ENCODE peak calls at places on chromosomes 7 and 10, in six cellular contexts. A is small intestine, V is upper lobe of right lung, L is cardiac muscle cell, T is stomach, U is body of pancreas. M is an unnamed sample.

GRCh38 chr10:80057171-80057570 is 21.3 kb upstream of the TMEM254 start:
- DNase-seq in V (no peak), U (no peak), L (no peak), A (peak; percentile 44), T (no peak), M (no peak)

GRCh38 chr7:26440253-26440992 is 148.8 kb downstream of the SNX10 start:
- DNase-seq in U (no peak), A (no peak), T (no peak), V (no peak), L (no peak), M (no peak)

GRCh38 chr7:43764039-43764789 is 5.7 kb downstream of the BLVRA start:
- DNase-seq in U (peak; percentile 59), L (peak; percentile 43), T (peak; percentile 56), V (peak; percentile 91), A (no peak), M (peak; percentile 21)

GRCh38 chr10:3616880-3617279 is 168.1 kb downstream of the KLF6 start:
- DNase-seq in L (no peak), A (no peak), T (no peak), U (no peak), V (no peak), M (no peak)

GRCh38 chr7:137986252-137987010 is 15.5 kb downstream of the CREB3L2 start:
- DNase-seq in T (peak; percentile 35), L (no peak), U (peak; percentile 27), V (no peak), A (no peak), M (no peak)

GRCh38 chr10:24313233-24313632 is 104.3 kb downstream of the KIAA1217 start:
- DNase-seq in A (no peak), T (no peak), V (no peak), U (peak; percentile 23), L (no peak), M (no peak)

GRCh38 chr10:121851791-121852190 is 76.0 kb downstream of the ATE1 start:
- DNase-seq in U (peak; percentile 56), T (no peak), V (no peak), L (no peak), A (no peak), M (no peak)

GRCh38 chr10:29555746-29556481 is 78.9 kb downstream of the SVIL start:
- DNase-seq in V (no peak), U (no peak), A (no peak), T (no peak), L (peak; percentile 31), M (no peak)

GRCh38 chr10:459743-460142 is 229.7 kb downstream of the DIP2C start:
- DNase-seq in A (no peak), T (no peak), U (no peak), L (no peak), V (no peak), M (no peak)

GRCh38 chr7:113922049-113922448 is 3.2 kb upstream of the PPP1R3A start:
- DNase-seq in V (no peak), T (no peak), L (no peak), A (peak; percentile 88), U (no peak), M (no peak)

GRCh38 chr7:113915991-113916390 is 2.8 kb downstream of the PPP1R3A start:
- DNase-seq in A (no peak), V (no peak), T (no peak), U (no peak), L (no peak), M (no peak)

GRCh38 chr7:113921363-113921762 is 2.6 kb upstream of the PPP1R3A start:
- DNase-seq in T (no peak), A (no peak), L (no peak), U (no peak), V (no peak), M (no peak)

GRCh38 chr7:113917840-113918239 is 969 bp downstream of the PPP1R3A start:
- DNase-seq in U (no peak), L (no peak), T (no peak), V (no peak), A (no peak), M (no peak)

GRCh38 chr7:113918946-113919345 is at the start of gene PPP1R3A:
- DNase-seq in A (no peak), L (peak; percentile 77), U (no peak), T (no peak), V (no peak), M (no peak)
- H3K27ac ChIP-seq in A (no peak within 1 kb of the TSS), L (peak within 1 kb of the TSS; percentile 82), U (no peak within 1 kb of the TSS), T (no peak within 1 kb of the TSS), V (no peak within 1 kb of the TSS), M (no peak within 1 kb of the TSS)

DNA sequence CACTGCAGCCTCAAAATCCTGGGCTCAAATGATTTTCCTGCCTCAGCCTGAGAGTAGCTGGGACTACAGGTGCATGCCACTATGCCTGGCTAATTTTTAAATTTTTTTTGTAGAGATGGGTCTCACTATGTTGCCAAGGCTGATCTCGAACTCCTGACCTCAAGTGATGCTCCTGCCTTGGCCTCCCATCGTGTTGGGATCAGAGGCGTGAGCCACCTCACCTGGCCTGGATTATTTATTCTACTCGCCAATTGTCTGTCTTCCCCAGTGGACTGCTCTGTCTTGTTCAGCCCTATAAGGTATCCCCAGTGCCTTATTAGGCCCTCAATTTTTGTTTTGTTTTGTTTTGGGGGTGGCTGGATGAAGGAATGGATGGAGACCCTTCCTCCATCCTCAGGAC is 672 bp upstream of the DENND10 start:
- DNase-seq in U (no peak), L (no peak), A (no peak), T (no peak), V (no peak), M (no peak)
- H3K4me3 ChIP-seq in U (no peak overlapping the region), L (no peak overlapping the region), A (no peak overlapping the region), T (no peak overlapping the region), V (no peak overlapping the region), M (peak overlapping the region; percentile 21)

GRCh38 chr7:21941570-21942224 is 4.0 kb downstream of the CDCA7L start:
- DNase-seq in A (peak; percentile 65), V (no peak), U (no peak), T (peak; percentile 57), L (no peak), M (no peak)
- H3K4me1 ChIP-seq in A (peaks cover 5% of the 10 kb centered on the region), V (peaks cover 25% of the 10 kb centered on the region), U (peaks cover 25% of the 10 kb centered on the region), T (peaks cover 45% of the 10 kb centered on the region), L (peaks cover 37% of the 10 kb centered on the region), M (peaks cover 38% of the 10 kb centered on the region)

DNA sequence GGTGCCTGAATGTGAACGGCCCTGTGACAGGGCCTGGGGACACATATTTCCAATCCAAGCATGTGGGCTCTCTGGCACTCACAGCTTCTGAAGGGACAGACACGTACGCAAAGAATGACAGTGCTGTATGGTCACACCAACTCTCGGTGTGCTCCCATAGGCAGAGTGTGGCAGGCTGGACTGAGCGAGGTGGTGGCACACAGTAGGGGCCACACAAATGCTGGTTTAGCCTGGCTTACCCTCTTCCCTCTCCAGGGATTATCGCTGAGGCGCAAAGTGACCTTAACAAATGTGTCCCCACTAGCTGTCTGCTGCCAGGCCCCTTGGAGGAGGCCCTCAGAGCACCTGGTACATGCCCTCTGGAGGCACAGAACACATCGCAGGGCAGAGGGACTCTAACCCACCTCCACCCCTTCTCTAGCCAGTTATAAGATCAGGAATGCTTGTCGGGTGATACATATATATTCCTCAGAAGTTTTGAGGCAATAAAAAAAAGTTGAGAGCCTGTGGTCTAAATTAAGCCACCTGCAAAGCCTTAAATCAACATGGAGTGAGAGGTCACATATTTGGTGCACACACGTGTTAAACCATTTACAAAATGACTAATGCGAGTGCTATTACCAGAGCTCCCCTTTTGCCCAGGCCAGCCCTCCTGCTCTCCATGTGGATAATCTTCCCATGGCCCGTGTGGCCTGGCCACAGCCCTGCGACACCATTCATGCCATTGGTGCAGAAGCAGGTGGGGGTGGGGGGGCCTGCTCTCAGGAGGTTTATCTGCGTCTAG is 262.8 kb upstream of the GRB10 start:
- DNase-seq in A (no peak), U (peak; percentile 39), L (no peak), V (no peak), T (no peak), M (no peak)
- H3K27ac ChIP-seq in A (no peak overlapping the region), U (peak overlapping the region; percentile 65), L (no peak overlapping the region), V (no peak overlapping the region), T (no peak overlapping the region), M (no peak overlapping the region)

DNA sequence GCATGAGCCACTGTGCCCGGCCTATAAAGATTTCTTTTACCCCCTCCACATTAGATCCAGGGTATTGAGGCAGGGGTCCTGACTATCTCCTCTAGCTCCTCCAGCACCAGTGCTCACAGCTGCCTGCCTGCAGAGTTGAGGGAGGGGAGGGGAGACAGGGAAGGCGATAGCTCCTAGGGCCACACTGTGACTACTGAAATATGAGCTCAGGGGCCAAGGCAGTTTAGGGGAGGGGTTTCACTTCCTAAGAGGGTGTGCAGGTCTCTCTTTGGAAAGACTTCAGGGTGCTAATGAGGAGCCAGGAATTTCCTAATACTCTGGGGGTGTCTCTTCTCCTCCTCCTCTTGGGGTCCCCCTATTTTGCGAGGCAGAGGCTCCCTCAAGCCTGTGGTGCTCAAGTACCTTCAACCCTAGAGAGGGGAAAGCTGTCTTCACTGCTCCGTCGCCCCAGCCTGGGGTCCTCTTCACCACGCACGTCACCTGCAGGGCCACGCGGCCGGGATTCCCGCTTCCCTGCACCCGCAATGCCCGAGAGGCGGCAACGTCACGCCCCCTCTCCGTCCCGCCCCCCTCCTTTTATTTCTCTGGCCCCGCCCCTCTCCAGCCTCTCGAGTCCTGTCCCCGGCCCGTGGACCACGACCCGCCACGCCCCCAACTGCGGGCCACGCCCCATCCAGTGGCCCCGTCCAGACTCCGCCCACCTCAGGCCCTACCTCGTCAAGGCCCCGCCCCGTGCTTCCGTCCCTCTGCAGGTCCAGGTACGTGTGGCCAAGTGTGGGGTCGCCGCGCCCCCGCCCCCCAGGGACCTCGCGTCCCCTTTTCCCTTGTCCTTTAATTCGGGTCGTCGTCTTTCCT is 69.5 kb upstream of the BAIAP2L1 start:
- DNase-seq in L (peak; percentile 80), A (peak; percentile 84), U (peak; percentile 95), T (peak; percentile 81), V (peak; percentile 85), M (no peak)
- H3K4me3 ChIP-seq in L (peak overlapping the region; percentile 32), A (peak overlapping the region; percentile 23), U (no peak overlapping the region), T (peak overlapping the region; percentile 25), V (no peak overlapping the region), M (no peak overlapping the region)

DNA sequence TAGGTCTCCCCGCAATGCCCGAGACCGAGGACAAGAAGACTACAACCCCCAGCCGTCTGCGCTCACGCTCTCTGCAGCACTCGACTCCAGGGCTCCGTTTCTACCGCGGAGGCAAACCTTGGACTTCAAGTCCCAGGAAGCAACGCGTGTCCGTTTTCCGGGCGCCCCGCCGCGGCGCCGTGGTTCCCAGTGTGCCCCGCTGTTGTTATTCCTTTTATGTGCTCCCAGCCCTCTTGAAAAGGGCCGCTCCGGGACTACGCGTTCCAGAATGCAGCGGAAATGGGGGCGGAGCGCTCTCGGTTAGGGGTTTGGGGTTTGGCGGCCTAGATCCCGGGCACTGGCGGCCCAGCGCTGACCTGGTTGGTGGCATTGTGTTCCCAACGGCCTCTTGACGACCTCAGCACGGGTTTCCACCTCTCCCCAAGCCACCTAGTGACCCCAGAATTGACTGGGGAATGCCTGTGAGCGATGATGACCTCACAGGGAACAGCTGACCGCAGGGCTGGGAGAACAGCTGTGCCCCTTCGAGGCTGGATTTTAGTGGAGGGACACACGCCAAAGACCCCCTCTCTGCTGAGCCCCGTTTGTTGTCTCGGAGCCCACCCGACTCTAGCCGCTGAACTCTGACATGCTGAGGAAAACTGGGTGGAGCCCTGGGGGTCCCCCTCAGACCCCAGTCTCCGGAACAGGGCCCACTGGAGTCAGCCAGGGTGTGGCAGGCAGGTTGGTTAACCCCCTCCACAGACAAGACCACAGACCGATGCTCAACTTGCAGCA is 480 bp upstream of the CDK5 start:
- DNase-seq in L (peak; percentile 99), U (peak; percentile 99), V (peak; percentile 99), A (peak; percentile 100), T (peak; percentile 99), M (peak; percentile 100)
- H3K4me1 ChIP-seq in L (peaks cover 31% of the 10 kb centered on the region), U (peaks cover 49% of the 10 kb centered on the region), V (peaks cover 36% of the 10 kb centered on the region), A (peaks cover 9% of the 10 kb centered on the region), T (peaks cover 52% of the 10 kb centered on the region), M (peaks cover 42% of the 10 kb centered on the region)

GRCh38 chr10:117457932-117458331 is 82.7 kb upstream of the PDZD8 start:
- DNase-seq in T (no peak), U (no peak), V (no peak), A (no peak), L (no peak), M (no peak)
- H3K27ac ChIP-seq in T (no peak overlapping the region), U (no peak overlapping the region), V (no peak overlapping the region), A (no peak overlapping the region), L (no peak overlapping the region), M (no peak overlapping the region)

M was measured in CD4-positive, CD25-positive, alpha-beta regulatory T cell.